ENCODE peak calls at places on chromosomes 1 and 21, in nine cellular contexts. K is fibroblast of lung, V is psoas muscle, P is bronchial epithelial cell, E is fibroblast of mammary gland, W is IMR-90, N is K562, L is BJ, M is cardiac muscle cell. S is an unnamed sample.

GRCh38 chr1:168092566-168093355 is 44.0 kb downstream of the GPR161 start:
- DNase-seq in K (peak), P (peak), W (no peak), N (no peak), L (no peak), V (no peak), M (peak), E (peak), S (no peak)

GRCh38 chr1:227305894-227306626 is 12.2 kb downstream of the CDC42BPA start:
- DNase-seq in W (no peak), E (no peak), N (no peak), V (no peak), M (no peak), L (no peak), P (no peak), K (no peak), S (no peak)

GRCh38 chr1:232621050-232621449 is 8.9 kb downstream of the SIPA1L2 start:
- DNase-seq in V (no peak), P (no peak), E (no peak), M (no peak), N (no peak), L (no peak), K (no peak), W (no peak), S (no peak)

GRCh38 chr21:38660333-38661295 is 145.1 kb upstream of the ETS2 start:
- DNase-seq in V (no peak), W (no peak), P (no peak), N (no peak), E (no peak), L (no peak), M (peak), K (peak), S (peak)

GRCh38 chr1:208203127-208203847 is 40.9 kb downstream of the PLXNA2 start:
- DNase-seq in E (peak), W (peak), L (no peak), K (peak), M (no peak), N (no peak), V (no peak), P (peak), S (no peak)

GRCh38 chr1:224173523-224173922 is 9.5 kb upstream of the DEGS1 start:
- DNase-seq in K (no peak), N (no peak), E (no peak), M (no peak), W (no peak), P (peak), V (no peak), L (no peak), S (no peak)

GRCh38 chr21:42744520-42745445 is 91.4 kb downstream of the PDE9A start:
- DNase-seq in N (no peak), M (no peak), V (no peak), E (no peak), P (no peak), W (no peak), K (no peak), L (no peak), S (no peak)

GRCh38 chr1:30902653-30903290 is 5.8 kb downstream of the SDC3 start:
- DNase-seq in V (no peak), L (no peak), M (no peak), W (no peak), N (no peak), E (no peak), K (no peak), P (no peak), S (no peak)

GRCh38 chr1:169484683-169485426 is 889 bp downstream of the SLC19A2 start:
- DNase-seq in W (peak), N (peak), P (peak), E (peak), M (peak), L (no peak), V (peak), K (peak), S (peak)

GRCh38 chr1:2408859-2409276 is 3.5 kb downstream of the PEX10 start:
- DNase-seq in P (no peak), L (no peak), V (no peak), N (no peak), M (no peak), K (no peak), W (no peak), E (no peak), S (no peak)

GRCh38 chr1:54284781-54285563 is 85.0 kb downstream of the MRPL37 start:
- DNase-seq in N (peak), V (no peak), E (no peak), P (no peak), L (no peak), M (no peak), K (no peak), W (no peak), S (no peak)

GRCh38 chr1:42186172-42186571 is 21.6 kb upstream of the GUCA2A start:
- DNase-seq in L (no peak), W (peak), M (no peak), K (peak), N (no peak), V (no peak), P (peak), E (peak), S (no peak)

GRCh38 chr1:18256318-18257235 is 149.0 kb downstream of the IGSF21 start:
- DNase-seq in P (peak), N (peak), E (peak), V (no peak), W (no peak), M (peak), K (peak), L (no peak), S (peak)

GRCh38 chr1:153339802-153340201 is 8.8 kb downstream of the PGLYRP4 start:
- DNase-seq in V (no peak), W (no peak), E (no peak), L (no peak), P (no peak), M (no peak), N (no peak), K (no peak), S (no peak)

GRCh38 chr21:18060402-18060801 is 184.2 kb upstream of the CHODL start:
- DNase-seq in L (no peak), V (no peak), M (no peak), E (no peak), K (no peak), P (no peak), W (no peak), N (no peak), S (no peak)

GRCh38 chr1:15870421-15870820 is 22.9 kb downstream of the SPEN start:
- DNase-seq in E (peak), W (peak), M (no peak), K (peak), N (no peak), L (no peak), V (no peak), P (no peak), S (no peak)

GRCh38 chr1:78650114-78650513 is 483 bp downstream of the IFI44 start:
- DNase-seq in V (no peak), M (no peak), W (no peak), N (no peak), L (no peak), E (peak), P (no peak), K (peak), S (no peak)

GRCh38 chr1:85109475-85109874 is 61.2 kb upstream of the MCOLN3 start:
- DNase-seq in W (peak), K (peak), E (peak), M (peak), V (peak), L (peak), P (peak), N (peak), S (peak)

GRCh38 chr1:156592910-156593732 is 1.5 kb downstream of the NAXE start:
- DNase-seq in W (no peak), K (peak), M (no peak), N (no peak), P (no peak), V (no peak), E (no peak), L (no peak), S (no peak)

GRCh38 chr1:173884701-173885100 is 16.5 kb downstream of the ZBTB37 start:
- DNase-seq in N (no peak), V (no peak), P (no peak), K (no peak), M (no peak), L (no peak), W (no peak), E (no peak), S (no peak)

GRCh38 chr21:36697473-36698159 is 1.3 kb upstream of the SIM2 start:
- DNase-seq in W (no peak), M (no peak), N (no peak), V (no peak), P (no peak), E (no peak), L (no peak), K (no peak), S (no peak)

GRCh38 chr1:48291421-48291820 is 68.9 kb downstream of the SLC5A9 start:
- DNase-seq in P (no peak), N (no peak), K (no peak), W (no peak), L (no peak), E (no peak), V (no peak), M (no peak), S (no peak)

GRCh38 chr1:110235181-110235838 is 25.2 kb downstream of the KCNC4 start:
- DNase-seq in K (peak), V (no peak), M (no peak), N (no peak), P (no peak), E (no peak), L (no peak), W (no peak), S (no peak)

GRCh38 chr21:39156024-39156423 is 27.2 kb downstream of the PSMG1 start:
- DNase-seq in K (peak), L (no peak), W (peak), E (no peak), P (peak), V (no peak), N (no peak), M (no peak), S (no peak)

GRCh38 chr1:33439662-33440061 is 8.8 kb upstream of the PHC2 start:
- DNase-seq in V (no peak), K (no peak), M (no peak), L (no peak), P (no peak), N (no peak), W (no peak), E (no peak), S (no peak)

GRCh38 chr1:20211511-20211931 is 25.2 kb upstream of the PLA2G2C start:
- DNase-seq in V (no peak), M (no peak), K (peak), P (peak), W (no peak), N (no peak), E (peak), L (no peak), S (no peak)

GRCh38 chr21:44432841-44433790 is 22.2 kb upstream of the LRRC3 start:
- DNase-seq in P (no peak), M (no peak), V (peak), K (no peak), N (no peak), W (no peak), L (no peak), E (no peak), S (no peak)

DNA sequence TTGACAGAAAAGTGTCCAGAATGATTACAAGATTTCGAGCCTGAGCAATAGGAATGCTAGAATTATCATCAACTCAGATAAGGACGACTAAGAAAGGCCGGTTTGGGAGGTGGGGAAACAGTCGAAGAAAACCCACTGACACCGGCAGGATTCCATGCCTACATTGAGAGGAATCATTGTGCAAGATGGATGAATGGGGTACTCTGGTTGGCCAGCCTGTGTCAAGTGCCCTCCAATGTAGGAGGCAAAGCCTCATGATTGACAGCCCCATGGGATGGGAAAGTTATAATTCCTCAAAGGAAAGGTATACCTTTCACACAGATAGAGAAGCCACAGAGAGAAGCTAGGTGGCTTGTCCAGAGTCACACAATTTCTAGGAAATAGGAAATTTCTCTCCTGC is 153.5 kb upstream of the CTTNBP2NL start:
- DNase-seq in E (no peak), M (no peak), L (no peak), V (no peak), W (no peak), N (no peak), K (no peak), P (no peak), S (no peak)
- H3K4me3 ChIP-seq in E (no peak), M (no peak), L (no peak), V (no peak), W (no peak), N (no peak), K (no peak), P (no peak), S (no peak)

DNA sequence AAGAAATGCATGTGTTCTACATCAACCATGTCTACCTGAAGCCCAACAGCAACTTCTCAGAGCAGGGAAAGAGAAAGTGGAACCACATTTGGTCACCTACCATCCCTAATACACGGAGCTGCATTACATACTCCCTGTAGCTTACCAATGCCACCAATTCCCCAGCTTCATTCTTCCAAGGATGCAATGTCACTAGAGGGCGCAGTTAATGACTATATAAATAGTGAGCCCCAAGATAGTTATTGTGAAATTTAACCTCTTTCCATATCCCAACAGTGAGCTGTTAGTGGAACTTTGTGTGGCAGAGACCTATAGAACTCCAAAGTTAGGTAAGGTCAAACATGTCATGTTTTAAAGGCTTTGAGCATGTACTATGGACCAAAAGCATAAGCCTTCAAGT is 618.3 kb downstream of the SMYD3 start:
- DNase-seq in E (peak), N (no peak), L (no peak), W (peak), M (peak), K (peak), P (peak), V (no peak), S (no peak)
- TF ChIP-seq CTCF in E (peak), N (peak), L (peak), W (peak), M (peak), K (peak), P (peak), V (no peak), S (no peak)

GRCh38 chr1:180954766-180955165 is 42.1 kb downstream of the KIAA1614 start:
- DNase-seq in W (no peak), E (no peak), P (no peak), L (no peak), M (no peak), V (no peak), K (no peak), N (no peak), S (no peak)

GRCh38 chr1:180952657-180953013 is 39.9 kb downstream of the KIAA1614 start:
- DNase-seq in M (no peak), P (no peak), K (no peak), L (no peak), V (no peak), W (no peak), E (no peak), N (no peak), S (no peak)

GRCh38 chr1:180953791-180954721 is 41.4 kb downstream of the KIAA1614 start:
- DNase-seq in V (peak), P (peak), M (no peak), L (no peak), N (peak), E (peak), W (peak), K (peak), S (peak)

GRCh38 chr1:180951881-180952656 is 39.4 kb downstream of the KIAA1614 start:
- DNase-seq in V (no peak), N (no peak), P (no peak), E (no peak), K (no peak), W (no peak), L (no peak), M (no peak), S (no peak)

GRCh38 chr1:180953291-180953747 is 40.6 kb downstream of the KIAA1614 start:
- DNase-seq in W (no peak), M (no peak), N (no peak), V (peak), K (no peak), P (peak), E (no peak), L (no peak), S (no peak)
- H3K4me3 ChIP-seq in W (no peak), M (no peak), N (no peak), V (peak), K (peak), P (peak), E (peak), L (peak), S (peak)

GRCh38 chr1:117793396-117793795 is 136.0 kb downstream of the GDAP2 start:
- DNase-seq in N (no peak), E (no peak), M (no peak), L (no peak), P (no peak), K (no peak), W (no peak), V (no peak), S (peak)

GRCh38 chr1:117794073-117794472 is 135.3 kb downstream of the GDAP2 start:
- DNase-seq in E (peak), L (no peak), W (peak), V (no peak), M (no peak), N (no peak), K (peak), P (no peak), S (no peak)

GRCh38 chr1:117795792-117796191 is 133.6 kb downstream of the GDAP2 start:
- DNase-seq in N (no peak), K (no peak), E (no peak), P (no peak), M (no peak), W (no peak), V (no peak), L (no peak), S (no peak)

GRCh38 chr1:117796226-117796625 is 133.2 kb downstream of the GDAP2 start:
- DNase-seq in K (no peak), L (no peak), M (no peak), P (peak), N (no peak), V (no peak), W (peak), E (peak), S (no peak)

GRCh38 chr1:117795190-117795589 is 134.2 kb downstream of the GDAP2 start:
- DNase-seq in E (peak), M (no peak), W (peak), K (peak), L (peak), P (peak), N (peak), V (peak), S (no peak)
- TF ChIP-seq CTCF in E (peak), M (no peak), W (peak), K (peak), L (peak), P (no peak), N (no peak), V (no peak), S (no peak)

DNA sequence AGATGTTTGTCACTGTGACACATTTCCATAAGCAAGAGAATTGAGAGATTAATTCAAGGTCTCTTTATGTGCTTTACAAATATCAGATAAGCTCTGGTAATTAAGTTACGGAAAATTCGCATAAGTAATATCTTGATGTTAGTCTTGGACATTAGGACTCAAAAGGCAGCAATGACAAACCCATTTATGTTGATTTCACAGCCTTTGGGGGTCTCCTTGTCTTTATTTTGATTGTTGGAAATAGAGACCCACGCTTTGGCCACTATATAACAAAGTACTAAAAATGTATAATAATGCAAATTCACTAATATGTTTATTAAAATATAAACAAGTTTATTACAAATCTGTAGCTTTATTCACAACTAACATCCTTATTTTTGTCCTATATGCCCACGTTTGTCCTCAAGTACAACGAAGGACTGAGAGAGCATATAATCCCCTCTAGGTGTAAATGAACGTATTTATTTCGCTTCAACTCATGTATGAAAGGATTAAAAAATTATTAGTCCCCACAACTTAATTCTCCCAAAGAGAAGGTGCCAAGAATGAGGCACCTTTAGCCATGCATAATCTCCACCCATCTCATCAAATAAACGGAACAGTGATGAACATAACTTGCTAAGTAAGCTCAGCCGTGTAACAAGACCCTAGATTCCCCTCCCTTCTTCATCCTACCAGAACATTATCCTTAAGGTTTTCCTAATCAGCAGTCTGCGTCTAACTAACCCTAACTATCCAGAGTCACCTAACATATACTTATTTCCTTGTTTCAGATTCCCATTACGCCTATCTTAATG is 1.6 kb upstream of the LAMC1 start:
- DNase-seq in W (no peak), P (no peak), K (no peak), L (no peak), N (no peak), V (no peak), E (no peak), M (no peak), S (no peak)
- H3K4me3 ChIP-seq in W (peak), P (peak), K (peak), L (peak), N (no peak), V (peak), E (peak), M (peak), S (peak)

GRCh38 chr1:43512133-43512532 is 18.6 kb upstream of the PTPRF start:
- DNase-seq in M (no peak), K (no peak), N (no peak), E (no peak), W (no peak), L (no peak), V (no peak), P (no peak), S (no peak)
- TF ChIP-seq CTCF in M (no peak), K (no peak), N (no peak), E (no peak), W (no peak), L (no peak), V (no peak), P (no peak), S (no peak)

GRCh38 chr21:41371698-41372030 is 9.8 kb downstream of the MX2 start:
- DNase-seq in P (no peak), N (no peak), W (no peak), V (no peak), L (no peak), E (no peak), M (no peak), K (no peak), S (peak)
- H3K4me3 ChIP-seq in P (no peak), N (no peak), W (no peak), V (no peak), L (no peak), E (no peak), M (no peak), K (no peak), S (no peak)

DNA sequence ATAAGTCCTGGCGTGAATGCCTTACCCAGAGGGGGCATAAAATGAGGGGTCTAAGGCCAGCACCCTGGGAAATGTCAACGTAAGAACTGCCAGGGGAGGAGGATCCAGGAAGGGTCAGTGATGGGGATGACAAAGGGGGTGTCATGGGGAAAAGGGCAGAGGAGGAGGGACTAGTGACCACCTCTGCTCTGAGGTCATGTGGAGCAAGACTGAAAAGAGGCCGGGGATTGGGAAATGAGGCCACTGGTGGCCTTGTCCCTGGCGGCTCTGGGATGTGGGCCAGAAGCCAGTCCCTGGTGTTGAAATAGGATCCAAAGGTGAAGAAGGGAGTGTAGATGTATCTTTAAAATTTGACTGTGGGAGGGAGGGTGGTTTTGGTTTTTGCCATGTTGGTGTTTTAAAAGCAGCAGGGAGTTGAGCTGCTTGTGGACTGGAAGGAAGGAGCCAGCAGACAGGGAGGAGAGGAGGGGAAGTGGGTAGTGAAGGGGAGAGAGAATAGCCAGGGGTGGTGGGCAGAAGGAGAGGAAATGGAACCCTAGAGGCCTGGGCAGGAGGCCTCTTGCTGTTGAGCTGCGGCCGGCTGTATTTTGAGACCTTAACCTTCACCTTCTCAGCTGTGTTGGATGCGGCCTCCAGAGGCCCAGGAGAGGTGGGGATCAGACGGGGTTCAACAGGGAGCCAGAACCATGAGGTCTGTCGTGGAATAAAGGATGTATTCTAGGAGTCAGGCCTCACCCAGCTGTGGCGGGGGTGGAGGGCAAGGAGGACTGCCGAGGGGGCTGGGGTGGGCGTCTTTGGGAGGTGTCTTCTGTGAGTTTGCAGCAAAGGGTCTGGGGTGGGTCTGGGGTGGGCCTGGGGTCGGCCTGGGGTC is 92.5 kb downstream of the DHRS3 start:
- DNase-seq in W (no peak), P (no peak), L (no peak), V (peak), M (no peak), E (peak), N (peak), K (no peak), S (no peak)
- TF ChIP-seq CTCF in W (no peak), P (no peak), L (no peak), V (no peak), M (no peak), E (no peak), N (no peak), K (no peak), S (no peak)